ENCODE peak calls at places on chromosomes 1 and 21, in five cellular contexts. One of them, this sample, is unnamed.
A peak's percentile ranks its signal among the peaks of the same experiment; 100 is the strongest.

GRCh38 chr1:40634901-40635655 is 30.4 kb downstream of the RIMS3 start:
- DNase-seq in neural progenitor cell: no peak
- DNase-seq in ovary: no peak
- DNase-seq in A549: no peak
- DNase-seq in HFF-Myc: no peak
- DNase-seq in this sample: no peak

GRCh38 chr1:87167855-87168630 is 160.6 kb upstream of the LMO4 start:
- DNase-seq in neural progenitor cell: no peak
- DNase-seq in ovary: no peak
- DNase-seq in A549: no peak
- DNase-seq in HFF-Myc: no peak
- DNase-seq in this sample: no peak

GRCh38 chr1:212979340-212980122 is 29.2 kb downstream of the VASH2 start:
- DNase-seq in neural progenitor cell: no peak
- DNase-seq in ovary: no peak
- DNase-seq in A549: no peak
- DNase-seq in HFF-Myc: no peak
- DNase-seq in this sample: no peak

GRCh38 chr1:204829133-204829532 is 41.5 kb upstream of the NFASC start:
- DNase-seq in neural progenitor cell: peak; percentile 32
- DNase-seq in ovary: no peak
- DNase-seq in A549: no peak
- DNase-seq in HFF-Myc: no peak
- DNase-seq in this sample: no peak

GRCh38 chr1:112727716-112728115 is 12.6 kb upstream of the PPM1J start:
- DNase-seq in neural progenitor cell: no peak
- DNase-seq in ovary: no peak
- DNase-seq in A549: no peak
- DNase-seq in HFF-Myc: no peak
- DNase-seq in this sample: no peak

GRCh38 chr1:33377750-33378149 is 53.1 kb downstream of the PHC2 start:
- DNase-seq in neural progenitor cell: no peak
- DNase-seq in ovary: no peak
- DNase-seq in A549: no peak
- DNase-seq in HFF-Myc: no peak
- DNase-seq in this sample: no peak

GRCh38 chr21:34554227-34554626 is 42.2 kb upstream of the KCNE1 start:
- DNase-seq in neural progenitor cell: no peak
- DNase-seq in ovary: no peak
- DNase-seq in A549: no peak
- DNase-seq in HFF-Myc: no peak
- DNase-seq in this sample: no peak

GRCh38 chr1:216531308-216532239 is 108.3 kb upstream of the USH2A start:
- DNase-seq in neural progenitor cell: no peak
- DNase-seq in ovary: peak; percentile 11
- DNase-seq in A549: no peak
- DNase-seq in HFF-Myc: no peak
- DNase-seq in this sample: no peak

GRCh38 chr1:208044568-208045241 is 133.8 kb upstream of the CD34 start:
- DNase-seq in neural progenitor cell: no peak
- DNase-seq in ovary: no peak
- DNase-seq in A549: no peak
- DNase-seq in HFF-Myc: no peak
- DNase-seq in this sample: no peak

GRCh38 chr1:12121212-12122000 is 45.4 kb upstream of the TNFRSF1B start:
- DNase-seq in neural progenitor cell: no peak
- DNase-seq in ovary: no peak
- DNase-seq in A549: no peak
- DNase-seq in HFF-Myc: no peak
- DNase-seq in this sample: no peak

GRCh38 chr1:160818207-160818935 is 22.4 kb downstream of the LY9 start:
- DNase-seq in neural progenitor cell: no peak
- DNase-seq in ovary: no peak
- DNase-seq in A549: no peak
- DNase-seq in HFF-Myc: no peak
- DNase-seq in this sample: no peak

GRCh38 chr1:184145083-184145482 is 93.6 kb downstream of the TSEN15 start:
- DNase-seq in neural progenitor cell: no peak
- DNase-seq in ovary: no peak
- DNase-seq in A549: no peak
- DNase-seq in HFF-Myc: no peak
- DNase-seq in this sample: no peak

GRCh38 chr1:244778356-244778755 is 57.1 kb upstream of the COX20 start:
- DNase-seq in neural progenitor cell: no peak
- DNase-seq in ovary: no peak
- DNase-seq in A549: peak; percentile 27
- DNase-seq in HFF-Myc: peak; percentile 68
- DNase-seq in this sample: no peak

GRCh38 chr1:40344597-40344996 is 27.5 kb upstream of the COL9A2 start:
- DNase-seq in neural progenitor cell: no peak
- DNase-seq in ovary: no peak
- DNase-seq in A549: no peak
- DNase-seq in HFF-Myc: no peak
- DNase-seq in this sample: no peak

GRCh38 chr1:201828451-201828819 is 522 bp upstream of the IPO9 start:
- DNase-seq in neural progenitor cell: no peak
- DNase-seq in ovary: no peak
- DNase-seq in A549: no peak
- DNase-seq in HFF-Myc: no peak
- DNase-seq in this sample: no peak

GRCh38 chr1:85134583-85135455 is 66.0 kb downstream of the SYDE2 start:
- DNase-seq in neural progenitor cell: no peak
- DNase-seq in ovary: no peak
- DNase-seq in A549: no peak
- DNase-seq in HFF-Myc: no peak
- DNase-seq in this sample: no peak

GRCh38 chr21:44954281-44954771 is 14.5 kb downstream of the SLX9 start:
- DNase-seq in neural progenitor cell: no peak
- DNase-seq in ovary: no peak
- DNase-seq in A549: no peak
- DNase-seq in HFF-Myc: no peak
- DNase-seq in this sample: no peak

GRCh38 chr1:203080456-203080855 is 5.4 kb downstream of the MYOG start:
- DNase-seq in neural progenitor cell: no peak
- DNase-seq in ovary: no peak
- DNase-seq in A549: no peak
- DNase-seq in HFF-Myc: no peak
- DNase-seq in this sample: no peak

GRCh38 chr1:189597083-189597482 is 880.6 kb downstream of the BRINP3 start:
- DNase-seq in neural progenitor cell: no peak
- DNase-seq in ovary: no peak
- DNase-seq in A549: no peak
- DNase-seq in HFF-Myc: no peak
- DNase-seq in this sample: no peak

GRCh38 chr1:43960798-43961197 is 9.0 kb upstream of the DPH2 start:
- DNase-seq in neural progenitor cell: no peak
- DNase-seq in ovary: no peak
- DNase-seq in A549: no peak
- DNase-seq in HFF-Myc: no peak
- DNase-seq in this sample: no peak

GRCh38 chr1:168465942-168466702 is 77.7 kb downstream of the XCL2 start:
- DNase-seq in neural progenitor cell: no peak
- DNase-seq in ovary: peak; percentile 25
- DNase-seq in A549: no peak
- DNase-seq in HFF-Myc: peak; percentile 69
- DNase-seq in this sample: no peak

DNA sequence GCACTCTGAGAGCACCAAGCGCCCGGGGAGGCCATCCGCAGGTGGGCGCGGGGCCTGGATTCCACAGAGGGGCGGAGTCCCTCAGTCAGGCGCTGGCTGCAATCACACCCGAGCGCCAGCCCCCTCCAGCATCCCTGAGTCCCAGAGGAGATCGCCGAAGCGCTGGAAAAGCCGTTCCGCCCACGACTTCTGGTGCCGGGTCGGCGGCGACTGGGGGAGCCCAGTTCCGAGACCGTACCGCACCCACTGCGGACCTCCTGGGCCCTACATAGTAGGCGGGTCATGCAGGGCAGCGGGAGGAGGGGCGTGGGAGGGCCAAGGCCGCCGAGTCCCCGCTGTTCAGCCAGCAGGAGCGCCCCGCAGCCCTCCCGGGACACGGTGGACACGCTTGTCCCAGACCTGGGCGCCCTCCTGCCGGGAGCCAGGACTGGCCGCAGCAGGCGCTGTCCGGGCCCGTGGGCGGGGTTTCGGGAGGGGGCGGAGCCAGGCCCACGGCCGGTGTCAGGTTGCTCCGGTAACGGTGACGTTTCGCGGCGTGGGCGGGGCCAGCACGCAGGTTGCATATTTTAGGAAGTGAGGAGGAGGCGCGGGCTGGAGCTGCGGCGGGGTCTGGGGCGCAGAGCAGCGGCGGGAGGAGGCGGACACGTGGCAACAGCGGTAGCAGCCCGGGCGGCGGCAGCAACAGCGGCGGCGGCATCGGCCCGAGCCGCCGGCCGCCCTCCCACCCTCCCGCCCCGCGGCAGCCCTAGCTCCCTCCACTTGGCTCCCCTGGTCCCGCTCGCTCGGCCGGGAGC is at the start of gene ATP1A1:
- DNase-seq in neural progenitor cell: peak; percentile 97
- DNase-seq in ovary: peak; percentile 100
- DNase-seq in A549: peak; percentile 56
- DNase-seq in HFF-Myc: peak; percentile 63
- DNase-seq in this sample: peak; percentile 98
- TF ChIP-seq CTCF in neural progenitor cell: peak; percentile 8
- TF ChIP-seq CTCF in ovary: peak; percentile 52
- TF ChIP-seq CTCF in A549: no peak
- TF ChIP-seq CTCF in HFF-Myc: no peak
- TF ChIP-seq CTCF in this sample: no peak

GRCh38 chr1:154352581-154353459 is 27.5 kb downstream of the ATP8B2 start:
- DNase-seq in neural progenitor cell: peak; percentile 72
- DNase-seq in ovary: peak; percentile 51
- DNase-seq in A549: no peak
- DNase-seq in HFF-Myc: no peak
- DNase-seq in this sample: peak; percentile 73
- TF ChIP-seq CTCF in neural progenitor cell: no peak
- TF ChIP-seq CTCF in ovary: no peak
- TF ChIP-seq CTCF in A549: no peak
- TF ChIP-seq CTCF in HFF-Myc: peak; percentile 5
- TF ChIP-seq CTCF in this sample: no peak

GRCh38 chr1:58566339-58566738 is 10.7 kb downstream of the TACSTD2 start:
- DNase-seq in neural progenitor cell: peak; percentile 62
- DNase-seq in ovary: no peak
- DNase-seq in A549: no peak
- DNase-seq in HFF-Myc: no peak
- DNase-seq in this sample: no peak

GRCh38 chr1:58561635-58562034 is 15.1 kb upstream of the OMA1 start:
- DNase-seq in neural progenitor cell: no peak
- DNase-seq in ovary: no peak
- DNase-seq in A549: no peak
- DNase-seq in HFF-Myc: no peak
- DNase-seq in this sample: no peak
- TF ChIP-seq CTCF in neural progenitor cell: no peak
- TF ChIP-seq CTCF in ovary: no peak
- TF ChIP-seq CTCF in A549: no peak
- TF ChIP-seq CTCF in HFF-Myc: no peak
- TF ChIP-seq CTCF in this sample: no peak

GRCh38 chr1:151282883-151283725 is 1.0 kb downstream of the ZNF687 start:
- DNase-seq in neural progenitor cell: peak; percentile 68
- DNase-seq in ovary: no peak
- DNase-seq in A549: peak; percentile 43
- DNase-seq in HFF-Myc: no peak
- DNase-seq in this sample: peak; percentile 50

GRCh38 chr1:151284013-151284577 is 2.0 kb downstream of the ZNF687 start:
- DNase-seq in neural progenitor cell: no peak
- DNase-seq in ovary: no peak
- DNase-seq in A549: no peak
- DNase-seq in HFF-Myc: no peak
- DNase-seq in this sample: no peak

GRCh38 chr1:151277249-151277648 is 4.8 kb upstream of the ZNF687 start:
- DNase-seq in neural progenitor cell: no peak
- DNase-seq in ovary: no peak
- DNase-seq in A549: no peak
- DNase-seq in HFF-Myc: no peak
- DNase-seq in this sample: no peak

GRCh38 chr1:151281969-151282882 is at the start of gene ZNF687:
- DNase-seq in neural progenitor cell: peak; percentile 100
- DNase-seq in ovary: peak; percentile 100
- DNase-seq in A549: peak; percentile 100
- DNase-seq in HFF-Myc: peak; percentile 100
- DNase-seq in this sample: peak; percentile 99

GRCh38 chr1:151281225-151281968 is 702 bp upstream of the ZNF687 start:
- DNase-seq in neural progenitor cell: peak; percentile 96
- DNase-seq in ovary: peak; percentile 98
- DNase-seq in A549: peak; percentile 96
- DNase-seq in HFF-Myc: peak; percentile 91
- DNase-seq in this sample: peak; percentile 96
- TF ChIP-seq CTCF in neural progenitor cell: peak; percentile 21
- TF ChIP-seq CTCF in ovary: peak; percentile 39
- TF ChIP-seq CTCF in A549: no peak
- TF ChIP-seq CTCF in HFF-Myc: no peak
- TF ChIP-seq CTCF in this sample: peak; percentile 38

GRCh38 chr1:15957221-15958090 is 18.4 kb downstream of the ZBTB17 start:
- DNase-seq in neural progenitor cell: peak; percentile 65
- DNase-seq in ovary: no peak
- DNase-seq in A549: no peak
- DNase-seq in HFF-Myc: no peak
- DNase-seq in this sample: peak; percentile 72
- TF ChIP-seq CTCF in neural progenitor cell: peak; percentile 66
- TF ChIP-seq CTCF in ovary: no peak
- TF ChIP-seq CTCF in A549: peak; percentile 11
- TF ChIP-seq CTCF in HFF-Myc: peak; percentile 33
- TF ChIP-seq CTCF in this sample: peak; percentile 63

This sample was measured in WTC11.